ENCODE peak calls at places on chromosomes 4 and X, in five cellular contexts. C is aorta; F is PC-3; I is effector memory CD4-positive, alpha-beta T cell; J is heart right ventricle. S is an unnamed sample. For H3K4me1, the result is how much of the 10 kb centered on the place peaks cover.

GRCh38 chrX:104189862-104190261 is 23.6 kb downstream of the FAM199X start:
- DNase-seq in F (no peak), J (no peak), I (no peak), C (no peak), S (no peak)

GRCh38 chr4:17166954-17167353 is 268.5 kb upstream of the LDB2 start:
- DNase-seq in I (no peak), J (peak), C (no peak), F (no peak), S (no peak)

GRCh38 chrX:23372220-23372902 is 37.7 kb downstream of the PTCHD1 start:
- DNase-seq in F (no peak), I (no peak), C (no peak), J (no peak), S (no peak)

GRCh38 chr4:140037353-140038030 is 116.5 kb downstream of the MAML3 start:
- DNase-seq in F (peak), C (no peak), J (no peak), I (no peak), S (no peak)

GRCh38 chrX:7219153-7219705 is 71.3 kb upstream of the PUDP start:
- DNase-seq in J (no peak), F (no peak), I (no peak), C (no peak), S (no peak)

GRCh38 chr4:183175631-183176232 is 76.7 kb downstream of the WWC2 start:
- DNase-seq in I (no peak), F (peak), C (no peak), J (no peak), S (no peak)

GRCh38 chr4:74423101-74423500 is 21.8 kb upstream of the AREG start:
- DNase-seq in C (no peak), J (peak), I (no peak), F (peak), S (no peak)

GRCh38 chr4:106809083-106809482 is 227.0 kb downstream of the DKK2 start:
- DNase-seq in F (peak), I (no peak), C (no peak), J (no peak), S (no peak)

GRCh38 chr4:76563804-76564468 is 128.9 kb downstream of the SHROOM3 start:
- DNase-seq in I (no peak), F (no peak), J (no peak), C (no peak), S (no peak)

GRCh38 chr4:80362578-80363181 is 27.1 kb downstream of the CFAP299 start:
- DNase-seq in J (no peak), F (peak), I (peak), C (no peak), S (no peak)

GRCh38 chr4:72679666-72680065 is 110.6 kb upstream of the ADAMTS3 start:
- DNase-seq in F (no peak), C (no peak), I (no peak), J (no peak), S (no peak)

GRCh38 chr4:124111922-124112321 is 600.6 kb downstream of the ANKRD50 start:
- DNase-seq in J (peak), I (no peak), C (no peak), F (peak), S (no peak)

GRCh38 chr4:143402776-143403550 is 66.3 kb downstream of the GAB1 start:
- DNase-seq in I (no peak), C (no peak), F (no peak), J (no peak), S (no peak)

GRCh38 chr4:70721747-70722146 is at the start of gene RUFY3:
- DNase-seq in J (peak), C (no peak), I (no peak), F (no peak), S (no peak)

GRCh38 chrX:17361620-17362019 is 13.4 kb upstream of the NHS start:
- DNase-seq in F (peak), I (no peak), J (no peak), C (no peak), S (no peak)

GRCh38 chrX:122913764-122914163 is 270.3 kb upstream of the GRIA3 start:
- DNase-seq in J (no peak), I (no peak), C (no peak), F (no peak), S (no peak)

GRCh38 chr4:147060171-147060931 is 114.7 kb upstream of the TTC29 start:
- DNase-seq in I (no peak), J (no peak), F (no peak), C (no peak), S (no peak)

GRCh38 chr4:113411496-113411938 is 350.0 kb downstream of the CAMK2D start:
- DNase-seq in J (peak), I (no peak), F (peak), C (no peak), S (peak)

GRCh38 chr4:140931904-140932303 is 175.7 kb upstream of the TBC1D9 start:
- DNase-seq in J (no peak), I (no peak), F (peak), C (no peak), S (no peak)

GRCh38 chr4:168197926-168198325 is 105.6 kb downstream of the ANXA10 start:
- DNase-seq in C (no peak), I (no peak), F (no peak), J (no peak), S (no peak)

GRCh38 chr4:41069838-41070237 is 144.5 kb downstream of the APBB2 start:
- DNase-seq in I (no peak), C (no peak), F (no peak), J (no peak), S (no peak)

GRCh38 chrX:103687073-103687695 is 685 bp upstream of the MORF4L2 start:
- DNase-seq in J (peak), F (peak), I (peak), C (peak), S (peak)

GRCh38 chrX:68835104-68835442 is 6.3 kb downstream of the EFNB1 start:
- DNase-seq in C (peak), F (no peak), I (no peak), J (no peak), S (no peak)

GRCh38 chr4:109588176-109588575 is 28.1 kb downstream of the MCUB start:
- DNase-seq in I (no peak), F (no peak), J (no peak), C (no peak), S (no peak)

GRCh38 chrX:133681416-133681815 is 266.1 kb upstream of the GPC4 start:
- DNase-seq in F (no peak), J (no peak), C (no peak), I (no peak), S (no peak)

GRCh38 chrX:1928805-1929204 is 313.9 kb downstream of the ASMT start:
- DNase-seq in I (no peak), F (no peak), C (no peak), J (no peak), S (no peak)

GRCh38 chr4:35151816-35152572 is 1092.3 kb downstream of the ARAP2 start:
- DNase-seq in J (no peak), I (no peak), C (no peak), F (peak), S (no peak)

GRCh38 chr4:16573744-16574143 is 324.7 kb downstream of the LDB2 start:
- DNase-seq in J (peak), F (peak), I (no peak), C (no peak), S (no peak)

GRCh38 chr4:174154455-174154854 is 129.0 kb downstream of the FBXO8 start:
- DNase-seq in F (peak), C (no peak), J (no peak), I (no peak), S (no peak)

GRCh38 chrX:633043-633654 is 2.6 kb downstream of the SHOX start:
- DNase-seq in C (peak), F (no peak), J (no peak), I (no peak), S (no peak)

GRCh38 chr4:54228563-54229501 is at the start of gene PDGFRA:
- DNase-seq in J (peak), F (no peak), C (peak), I (no peak), S (peak)

GRCh38 chrX:110427076-110427475 is 68.4 kb downstream of the RTL9 start:
- DNase-seq in J (no peak), I (no peak), C (no peak), F (no peak), S (no peak)
- H3K27ac ChIP-seq in J (no peak), I (no peak), C (no peak), F (no peak), S (no peak)

GRCh38 chr4:3872834-3873313 is 106.7 kb downstream of the ADRA2C start:
- DNase-seq in I (no peak), J (no peak), C (peak), F (no peak), S (no peak)
- H3K4me3 ChIP-seq in I (no peak), J (no peak), C (no peak), F (no peak), S (no peak)

GRCh38 chr4:8048856-8049686 is 109.4 kb upstream of the AFAP1 start:
- DNase-seq in J (no peak), C (no peak), F (no peak), I (no peak), S (no peak)
- H3K4me1 ChIP-seq in J (under half), C (under half), F (under half), I (under half), S (under half)

DNA sequence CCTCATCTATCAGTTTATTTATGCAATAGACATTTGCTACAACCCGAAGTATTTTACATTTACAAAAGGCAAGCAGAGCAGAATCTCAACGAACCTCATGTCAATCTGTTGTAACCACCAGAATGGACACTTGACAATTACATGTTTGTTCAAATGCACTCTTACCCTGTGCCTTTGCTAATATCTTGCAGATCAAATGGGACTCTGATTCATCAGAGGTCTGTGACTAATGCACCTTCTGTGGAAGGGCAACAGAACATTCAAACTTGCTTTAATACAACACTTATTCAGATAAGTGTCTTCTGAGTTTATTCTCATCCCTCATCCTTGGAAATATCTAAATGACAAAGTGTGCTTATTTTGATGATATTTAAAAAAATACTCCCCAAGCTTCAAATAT is 644.7 kb upstream of the PCDH10 start:
- DNase-seq in C (no peak), I (no peak), J (no peak), F (peak), S (no peak)
- H3K27ac ChIP-seq in C (no peak), I (no peak), J (no peak), F (no peak), S (no peak)

GRCh38 chr4:154743683-154744340 is at the start of gene LRAT:
- DNase-seq in F (peak), J (no peak), C (peak), I (no peak), S (peak)
- H3K4me3 ChIP-seq in F (peak), J (peak), C (peak), I (peak), S (peak)

GRCh38 chr4:94536649-94537464 is 85.1 kb downstream of the PDLIM5 start:
- DNase-seq in F (no peak), I (no peak), J (no peak), C (no peak), S (no peak)
- H3K4me1 ChIP-seq in F (under half), I (under half), J (half or more), C (under half), S (under half)

GRCh38 chr4:1722551-1723071 is 1.3 kb downstream of the TACC3 start:
- DNase-seq in C (peak), J (no peak), F (no peak), I (no peak), S (no peak)

GRCh38 chr4:1721666-1722550 is 587 bp downstream of the TACC3 start:
- DNase-seq in C (peak), I (no peak), F (no peak), J (no peak), S (no peak)

GRCh38 chr4:1725521-1725920 is 4.2 kb downstream of the TACC3 start:
- DNase-seq in I (no peak), J (no peak), C (peak), F (no peak), S (no peak)

GRCh38 chr4:1721003-1721665 is at the start of the genes TACC3 and TMEM129:
- DNase-seq in F (peak), J (peak), C (peak), I (peak), S (peak)

DNA sequence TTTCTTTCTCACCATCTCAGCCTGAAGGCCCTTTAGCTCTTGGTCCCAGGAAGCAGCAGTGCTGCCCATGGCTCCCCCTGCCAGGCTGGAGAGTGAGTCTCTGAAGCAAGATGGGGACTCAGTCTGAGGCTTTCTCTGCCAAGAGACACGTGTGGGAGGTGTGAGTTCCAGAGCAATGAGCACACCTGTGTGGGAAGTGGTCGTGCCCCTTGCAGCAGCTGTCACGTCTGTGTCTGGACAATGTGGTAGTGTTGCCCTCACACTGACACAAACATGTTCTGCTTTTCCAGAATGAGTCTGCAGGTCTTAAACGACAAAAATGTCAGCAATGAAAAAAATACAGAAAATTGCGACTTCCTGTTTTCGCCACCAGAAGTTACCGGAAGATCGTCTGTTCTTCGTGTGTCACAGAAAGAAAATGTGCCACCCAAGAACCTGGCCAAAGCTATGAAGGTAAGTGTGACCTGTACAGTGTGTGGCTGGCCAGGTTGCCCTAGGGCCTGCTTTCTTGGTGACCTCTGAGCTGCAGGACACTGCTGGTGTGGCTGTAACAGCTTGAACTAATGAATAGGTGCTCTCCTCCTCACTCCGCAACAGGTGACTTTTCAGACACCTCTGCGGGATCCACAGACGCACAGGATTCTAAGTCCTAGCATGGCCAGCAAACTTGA is 1.9 kb downstream of the TACC3 start:
- DNase-seq in F (no peak), I (no peak), C (peak), J (no peak), S (no peak)
- H3K27ac ChIP-seq in F (no peak), I (peak), C (no peak), J (no peak), S (peak)

GRCh38 chr4:14695411-14695810 is 306.9 kb upstream of the CPEB2 start:
- DNase-seq in C (no peak), I (no peak), J (no peak), F (no peak), S (no peak)

DNA sequence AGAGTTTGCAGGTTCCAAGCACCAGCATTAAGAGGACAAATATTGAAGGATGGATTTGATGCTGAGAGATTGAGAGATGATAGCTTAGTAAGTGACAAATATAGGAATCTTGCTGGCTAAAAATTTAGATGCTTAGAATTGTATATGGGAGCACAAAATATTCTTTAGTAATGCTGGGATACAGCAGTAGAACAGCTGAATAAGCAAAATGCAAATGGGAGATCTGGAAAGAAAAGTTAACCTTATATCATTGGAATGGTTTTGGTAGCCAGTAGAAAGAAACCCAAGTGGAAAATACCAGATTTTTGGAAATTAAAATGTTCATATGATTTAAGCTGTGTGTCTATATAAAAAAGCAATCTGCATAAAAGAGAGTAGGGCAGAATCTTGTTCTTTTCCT is 308.6 kb upstream of the CPEB2 start:
- DNase-seq in I (no peak), C (no peak), J (no peak), F (no peak), S (no peak)
- H3K4me3 ChIP-seq in I (no peak), C (no peak), J (no peak), F (no peak), S (no peak)

GRCh38 chrX:19127649-19128168 is 5.4 kb upstream of the ADGRG2 start:
- DNase-seq in I (no peak), C (no peak), J (peak), F (peak), S (no peak)

GRCh38 chrX:19121466-19121865 is 802 bp downstream of the ADGRG2 start:
- DNase-seq in J (no peak), F (no peak), I (no peak), C (no peak), S (no peak)

GRCh38 chrX:19122641-19123009 is 357 bp upstream of the ADGRG2 start:
- DNase-seq in C (no peak), I (no peak), J (no peak), F (no peak), S (no peak)

GRCh38 chrX:19121898-19122640 is at the start of gene ADGRG2:
- DNase-seq in C (peak), I (no peak), J (peak), F (peak), S (peak)
- H3K4me1 ChIP-seq in C (under half), I (under half), J (under half), F (under half), S (under half)